ENCODE peak calls at places on chromosome 22, in seven cellular contexts. One of them, this sample, is unnamed.

GRCh38 chr22:19916941-19917340 is 24.6 kb upstream of the COMT start:
- DNase-seq in GM12892: no peak
- DNase-seq in K562: no peak
- DNase-seq in GM12878: no peak
- DNase-seq in H1: no peak
- DNase-seq in SK-N-SH: no peak
- DNase-seq in HepG2: no peak
- DNase-seq in this sample: no peak

GRCh38 chr22:48704335-48704734 is 1123.3 kb downstream of the BRD1 start:
- DNase-seq in GM12892: no peak
- DNase-seq in K562: no peak
- DNase-seq in GM12878: no peak
- DNase-seq in H1: no peak
- DNase-seq in SK-N-SH: no peak
- DNase-seq in HepG2: no peak
- DNase-seq in this sample: no peak

GRCh38 chr22:46036558-46037408 is 59.8 kb upstream of the WNT7B start:
- DNase-seq in GM12892: no peak
- DNase-seq in K562: peak
- DNase-seq in GM12878: no peak
- DNase-seq in H1: no peak
- DNase-seq in SK-N-SH: peak
- DNase-seq in HepG2: peak
- DNase-seq in this sample: no peak

GRCh38 chr22:39279170-39279850 is 34.5 kb upstream of the PDGFB start:
- DNase-seq in GM12892: no peak
- DNase-seq in K562: no peak
- DNase-seq in GM12878: no peak
- DNase-seq in H1: no peak
- DNase-seq in SK-N-SH: no peak
- DNase-seq in HepG2: no peak
- DNase-seq in this sample: no peak

GRCh38 chr22:47195676-47196492 is 433.4 kb downstream of the TBC1D22A start:
- DNase-seq in GM12892: no peak
- DNase-seq in K562: no peak
- DNase-seq in GM12878: no peak
- DNase-seq in H1: no peak
- DNase-seq in SK-N-SH: peak
- DNase-seq in HepG2: no peak
- DNase-seq in this sample: no peak

GRCh38 chr22:44391481-44392445 is 79.0 kb upstream of the SHISAL1 start:
- DNase-seq in GM12892: no peak
- DNase-seq in K562: no peak
- DNase-seq in GM12878: no peak
- DNase-seq in H1: peak
- DNase-seq in SK-N-SH: no peak
- DNase-seq in HepG2: no peak
- DNase-seq in this sample: no peak

GRCh38 chr22:39266398-39267030 is 21.7 kb upstream of the PDGFB start:
- DNase-seq in GM12892: peak
- DNase-seq in K562: peak
- DNase-seq in GM12878: peak
- DNase-seq in H1: no peak
- DNase-seq in SK-N-SH: no peak
- DNase-seq in HepG2: peak
- DNase-seq in this sample: peak

GRCh38 chr22:47156352-47157092 is 394.1 kb downstream of the TBC1D22A start:
- DNase-seq in GM12892: no peak
- DNase-seq in K562: no peak
- DNase-seq in GM12878: no peak
- DNase-seq in H1: no peak
- DNase-seq in SK-N-SH: no peak
- DNase-seq in HepG2: no peak
- DNase-seq in this sample: no peak

GRCh38 chr22:27113211-27114030 is 456.0 kb downstream of the MIAT start:
- DNase-seq in GM12892: no peak
- DNase-seq in K562: no peak
- DNase-seq in GM12878: no peak
- DNase-seq in H1: no peak
- DNase-seq in SK-N-SH: no peak
- DNase-seq in HepG2: peak
- DNase-seq in this sample: no peak

GRCh38 chr22:20128902-20129746 is 2.5 kb upstream of the ZDHHC8 start:
- DNase-seq in GM12892: no peak
- DNase-seq in K562: peak
- DNase-seq in GM12878: no peak
- DNase-seq in H1: peak
- DNase-seq in SK-N-SH: no peak
- DNase-seq in HepG2: peak
- DNase-seq in this sample: no peak

GRCh38 chr22:28710112-28710888 is 30.7 kb upstream of the TTC28 start:
- DNase-seq in GM12892: no peak
- DNase-seq in K562: no peak
- DNase-seq in GM12878: no peak
- DNase-seq in H1: no peak
- DNase-seq in SK-N-SH: peak
- DNase-seq in HepG2: peak
- DNase-seq in this sample: no peak

GRCh38 chr22:43249789-43250188 is 62.9 kb upstream of the TTLL12 start:
- DNase-seq in GM12892: no peak
- DNase-seq in K562: no peak
- DNase-seq in GM12878: no peak
- DNase-seq in H1: no peak
- DNase-seq in SK-N-SH: no peak
- DNase-seq in HepG2: no peak
- DNase-seq in this sample: no peak

GRCh38 chr22:48894064-48894671 is 933.5 kb downstream of the BRD1 start:
- DNase-seq in GM12892: no peak
- DNase-seq in K562: peak
- DNase-seq in GM12878: no peak
- DNase-seq in H1: peak
- DNase-seq in SK-N-SH: no peak
- DNase-seq in HepG2: no peak
- DNase-seq in this sample: no peak

GRCh38 chr22:17347724-17348123 is 21.5 kb upstream of the CECR2 start:
- DNase-seq in GM12892: no peak
- DNase-seq in K562: no peak
- DNase-seq in GM12878: no peak
- DNase-seq in H1: no peak
- DNase-seq in SK-N-SH: no peak
- DNase-seq in HepG2: no peak
- DNase-seq in this sample: no peak

GRCh38 chr22:31106001-31106571 is 1.3 kb downstream of the SELENOM start:
- DNase-seq in GM12892: no peak
- DNase-seq in K562: no peak
- DNase-seq in GM12878: no peak
- DNase-seq in H1: no peak
- DNase-seq in SK-N-SH: no peak
- DNase-seq in HepG2: no peak
- DNase-seq in this sample: no peak

GRCh38 chr22:47195156-47195675 is 432.8 kb downstream of the TBC1D22A start:
- DNase-seq in GM12892: no peak
- DNase-seq in K562: no peak
- DNase-seq in GM12878: no peak
- DNase-seq in H1: no peak
- DNase-seq in SK-N-SH: peak
- DNase-seq in HepG2: no peak
- DNase-seq in this sample: peak

GRCh38 chr22:19795617-19796008 is 35.0 kb downstream of the TBX1 start:
- DNase-seq in GM12892: no peak
- DNase-seq in K562: no peak
- DNase-seq in GM12878: no peak
- DNase-seq in H1: no peak
- DNase-seq in SK-N-SH: no peak
- DNase-seq in HepG2: no peak
- DNase-seq in this sample: no peak

GRCh38 chr22:43850529-43850928 is 11.8 kb downstream of the SULT4A1 start:
- DNase-seq in GM12892: no peak
- DNase-seq in K562: no peak
- DNase-seq in GM12878: no peak
- DNase-seq in H1: no peak
- DNase-seq in SK-N-SH: no peak
- DNase-seq in HepG2: no peak
- DNase-seq in this sample: no peak

GRCh38 chr22:49005557-49005956 is 822.1 kb downstream of the BRD1 start:
- DNase-seq in GM12892: no peak
- DNase-seq in K562: no peak
- DNase-seq in GM12878: no peak
- DNase-seq in H1: peak
- DNase-seq in SK-N-SH: no peak
- DNase-seq in HepG2: no peak
- DNase-seq in this sample: no peak

GRCh38 chr22:25763239-25763777 is 21.3 kb downstream of the MYO18B start:
- DNase-seq in GM12892: no peak
- DNase-seq in K562: no peak
- DNase-seq in GM12878: no peak
- DNase-seq in H1: no peak
- DNase-seq in SK-N-SH: no peak
- DNase-seq in HepG2: no peak
- DNase-seq in this sample: no peak

GRCh38 chr22:43147821-43148220 is 3.5 kb upstream of the TSPO start:
- DNase-seq in GM12892: no peak
- DNase-seq in K562: no peak
- DNase-seq in GM12878: no peak
- DNase-seq in H1: no peak
- DNase-seq in SK-N-SH: no peak
- DNase-seq in HepG2: no peak
- DNase-seq in this sample: no peak

GRCh38 chr22:20916916-20917810 is at the start of gene CRKL:
- DNase-seq in GM12892: peak
- DNase-seq in K562: peak
- DNase-seq in GM12878: peak
- DNase-seq in H1: peak
- DNase-seq in SK-N-SH: peak
- DNase-seq in HepG2: peak
- DNase-seq in this sample: peak

GRCh38 chr22:41123151-41123550 is 30.8 kb downstream of the EP300 start:
- DNase-seq in GM12892: no peak
- DNase-seq in K562: no peak
- DNase-seq in GM12878: no peak
- DNase-seq in H1: no peak
- DNase-seq in SK-N-SH: no peak
- DNase-seq in HepG2: no peak
- DNase-seq in this sample: no peak

GRCh38 chr22:34902335-34902734 is 163.6 kb upstream of the ISX start:
- DNase-seq in GM12892: no peak
- DNase-seq in K562: no peak
- DNase-seq in GM12878: no peak
- DNase-seq in H1: no peak
- DNase-seq in SK-N-SH: no peak
- DNase-seq in HepG2: no peak
- DNase-seq in this sample: no peak

GRCh38 chr22:19717691-19718254 is 3.5 kb downstream of the SEPTIN5 start:
- DNase-seq in GM12892: peak
- DNase-seq in K562: peak
- DNase-seq in GM12878: no peak
- DNase-seq in H1: peak
- DNase-seq in SK-N-SH: peak
- DNase-seq in HepG2: no peak
- DNase-seq in this sample: peak

GRCh38 chr22:27094633-27095308 is 437.4 kb downstream of the MIAT start:
- DNase-seq in GM12892: no peak
- DNase-seq in K562: no peak
- DNase-seq in GM12878: no peak
- DNase-seq in H1: no peak
- DNase-seq in SK-N-SH: no peak
- DNase-seq in HepG2: no peak
- DNase-seq in this sample: no peak

GRCh38 chr22:42282252-42282942 is 11.9 kb upstream of the TCF20 start:
- DNase-seq in GM12892: no peak
- DNase-seq in K562: no peak
- DNase-seq in GM12878: no peak
- DNase-seq in H1: no peak
- DNase-seq in SK-N-SH: no peak
- DNase-seq in HepG2: peak
- DNase-seq in this sample: no peak

GRCh38 chr22:50044485-50045143 is 13.5 kb downstream of the TTLL8 start:
- DNase-seq in GM12892: no peak
- DNase-seq in K562: no peak
- DNase-seq in GM12878: no peak
- DNase-seq in H1: no peak
- DNase-seq in SK-N-SH: peak
- DNase-seq in HepG2: no peak
- DNase-seq in this sample: no peak
- TF ChIP-seq POLR2AphosphoS5 in GM12892: no peak
- TF ChIP-seq POLR2AphosphoS5 in K562: no peak
- TF ChIP-seq POLR2AphosphoS5 in GM12878: no peak
- TF ChIP-seq POLR2AphosphoS5 in H1: no peak
- TF ChIP-seq POLR2AphosphoS5 in SK-N-SH: no peak
- TF ChIP-seq POLR2AphosphoS5 in HepG2: no peak
- TF ChIP-seq POLR2AphosphoS5 in this sample: no peak

DNA sequence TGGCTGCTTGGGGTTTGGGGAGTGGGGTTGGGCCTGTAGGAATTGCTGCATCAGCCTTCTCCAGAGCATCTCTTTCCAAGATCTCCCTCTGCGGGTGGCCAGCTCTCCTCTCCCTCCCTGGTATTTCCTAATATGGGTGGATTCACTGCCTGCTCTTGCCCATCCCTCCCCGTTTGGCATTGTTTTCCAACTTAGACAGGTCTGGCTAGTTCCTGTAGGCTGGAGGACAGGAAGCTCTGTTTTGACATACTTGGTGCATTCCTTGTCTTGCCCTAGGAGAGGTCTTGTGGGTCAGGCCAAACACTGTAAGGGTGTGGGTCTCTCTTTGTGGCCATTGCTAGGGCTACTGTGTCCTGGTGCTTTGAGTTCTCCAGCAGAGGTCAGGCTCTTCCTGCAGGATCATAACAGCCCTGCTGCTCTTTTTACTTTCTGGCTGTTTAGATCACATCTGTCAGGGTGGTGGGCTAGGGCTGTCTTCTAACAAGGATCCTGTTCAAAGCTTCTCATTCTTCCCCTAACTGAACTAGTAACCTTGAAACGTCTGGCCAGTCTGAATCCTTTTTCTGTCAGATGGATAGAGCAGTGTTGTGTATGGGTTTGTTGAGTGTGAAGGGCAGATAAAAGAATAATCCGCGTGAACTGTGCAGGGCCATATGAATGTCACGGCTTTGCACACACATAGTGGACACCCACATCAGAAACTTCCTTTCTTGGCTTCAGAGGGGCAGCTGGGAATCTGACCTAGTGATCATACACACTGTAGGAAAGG is 18.3 kb upstream of the MICALL1 start:
- DNase-seq in GM12892: no peak
- DNase-seq in K562: no peak
- DNase-seq in GM12878: no peak
- DNase-seq in H1: no peak
- DNase-seq in SK-N-SH: no peak
- DNase-seq in HepG2: no peak
- DNase-seq in this sample: no peak
- TF ChIP-seq TAF1 in GM12892: no peak
- TF ChIP-seq TAF1 in K562: no peak
- TF ChIP-seq TAF1 in GM12878: no peak
- TF ChIP-seq TAF1 in H1: no peak
- TF ChIP-seq TAF1 in SK-N-SH: no peak
- TF ChIP-seq TAF1 in HepG2: no peak
- TF ChIP-seq TAF1 in this sample: no peak

GRCh38 chr22:36588285-36588684 is 59.3 kb upstream of the EIF3D start:
- DNase-seq in GM12892: no peak
- DNase-seq in K562: peak
- DNase-seq in GM12878: no peak
- DNase-seq in H1: no peak
- DNase-seq in SK-N-SH: no peak
- DNase-seq in HepG2: no peak
- DNase-seq in this sample: no peak
- TF ChIP-seq POLR2AphosphoS5 in GM12892: no peak
- TF ChIP-seq POLR2AphosphoS5 in K562: no peak
- TF ChIP-seq POLR2AphosphoS5 in GM12878: no peak
- TF ChIP-seq POLR2AphosphoS5 in H1: no peak
- TF ChIP-seq POLR2AphosphoS5 in SK-N-SH: no peak
- TF ChIP-seq POLR2AphosphoS5 in HepG2: no peak
- TF ChIP-seq POLR2AphosphoS5 in this sample: no peak

GRCh38 chr22:22901578-22902218 is 14.1 kb downstream of the IGLL5 start:
- DNase-seq in GM12892: no peak
- DNase-seq in K562: no peak
- DNase-seq in GM12878: peak
- DNase-seq in H1: no peak
- DNase-seq in SK-N-SH: no peak
- DNase-seq in HepG2: no peak
- DNase-seq in this sample: no peak
- TF ChIP-seq TAF1 in GM12892: no peak
- TF ChIP-seq TAF1 in K562: no peak
- TF ChIP-seq TAF1 in GM12878: peak
- TF ChIP-seq TAF1 in H1: no peak
- TF ChIP-seq TAF1 in SK-N-SH: no peak
- TF ChIP-seq TAF1 in HepG2: no peak
- TF ChIP-seq TAF1 in this sample: peak

This sample was measured in GM12891.